ENCODE peak calls at places on chromosome 20, in six cellular contexts. B, C, S, F, N and V are unnamed samples.

GRCh38 chr20:32557284-32557683 is 27.8 kb downstream of the NOL4L start:
- DNase-seq in S (no peak), C (no peak), B (no peak), F (no peak), N (no peak), V (no peak)

GRCh38 chr20:4856022-4856755 is 134.5 kb downstream of the PRND start:
- DNase-seq in S (no peak), B (no peak), N (no peak), F (no peak), C (no peak), V (no peak)

GRCh38 chr20:49561256-49561655 is 6.7 kb downstream of the PTGIS start:
- DNase-seq in S (no peak), F (no peak), B (no peak), N (no peak), C (peak; percentile 16), V (no peak)

GRCh38 chr20:36493801-36494114 is 47.6 kb upstream of the MYL9 start:
- DNase-seq in S (no peak), F (peak; percentile 85), C (no peak), B (peak; percentile 87), N (no peak), V (peak; percentile 87)

GRCh38 chr20:58668901-58669286 is 17.8 kb downstream of the STX16 start:
- DNase-seq in N (no peak), C (no peak), B (no peak), F (no peak), S (no peak), V (no peak)

GRCh38 chr20:49937023-49937929 is 1.1 kb downstream of the RNF114 start:
- DNase-seq in B (no peak), C (no peak), N (no peak), F (peak; percentile 83), S (no peak), V (no peak)

GRCh38 chr20:21182832-21183563 is 57.1 kb downstream of the KIZ start:
- DNase-seq in B (peak; percentile 88), F (peak; percentile 72), N (no peak), S (no peak), C (no peak), V (peak; percentile 78)

GRCh38 chr20:19254086-19254821 is 41.8 kb downstream of the SLC24A3 start:
- DNase-seq in C (no peak), F (no peak), S (no peak), N (no peak), B (no peak), V (no peak)

GRCh38 chr20:46814366-46815232 is 80.0 kb upstream of the EYA2 start:
- DNase-seq in S (peak; percentile 4), B (peak; percentile 22), F (peak; percentile 89), N (no peak), C (no peak), V (peak; percentile 84)

GRCh38 chr20:10611357-10611756 is 62.4 kb downstream of the JAG1 start:
- DNase-seq in F (peak; percentile 28), S (peak; percentile 65), N (no peak), C (no peak), B (peak; percentile 50), V (no peak)

GRCh38 chr20:63009988-63010769 is 3.4 kb upstream of the BHLHE23 start:
- DNase-seq in F (peak; percentile 46), N (no peak), S (peak; percentile 32), B (no peak), C (no peak), V (no peak)

GRCh38 chr20:13397300-13397724 is 176.2 kb downstream of the ISM1 start:
- DNase-seq in N (no peak), S (no peak), C (no peak), F (no peak), B (no peak), V (no peak)

GRCh38 chr20:29301624-29302259 is 1955.7 kb upstream of the DEFB115 start:
- DNase-seq in N (no peak), S (no peak), C (no peak), F (no peak), B (no peak), V (no peak)

GRCh38 chr20:17743677-17744076 is 43.9 kb downstream of the BANF2 start:
- DNase-seq in S (no peak), B (no peak), N (no peak), F (no peak), C (no peak), V (no peak)

GRCh38 chr20:46022411-46023147 is 6.4 kb upstream of the SLC12A5 start:
- DNase-seq in S (peak; percentile 39), N (peak; percentile 42), F (peak; percentile 51), B (no peak), C (peak; percentile 75), V (no peak)

GRCh38 chr20:57468523-57469417 is 56.2 kb downstream of the CTCFL start:
- DNase-seq in C (no peak), N (no peak), S (no peak), B (no peak), F (peak; percentile 29), V (no peak)

GRCh38 chr20:19734811-19735210 is 23.2 kb upstream of the RIN2 start:
- DNase-seq in S (no peak), F (no peak), C (no peak), B (no peak), N (no peak), V (no peak)

GRCh38 chr20:15100506-15101160 is 763.2 kb upstream of the FLRT3 start:
- DNase-seq in B (no peak), C (no peak), F (peak; percentile 63), N (no peak), S (no peak), V (no peak)

GRCh38 chr20:31440012-31440659 is at the start of gene DEFB123:
- DNase-seq in N (no peak), F (no peak), C (no peak), B (no peak), S (no peak), V (no peak)

GRCh38 chr20:62374431-62375152 is 7.5 kb upstream of the LAMA5 start:
- DNase-seq in F (no peak), N (no peak), B (peak; percentile 38), S (no peak), C (no peak), V (no peak)

GRCh38 chr20:5040345-5040744 is 39.0 kb upstream of the SLC23A2 start:
- DNase-seq in C (no peak), B (no peak), N (no peak), S (no peak), F (no peak), V (no peak)

GRCh38 chr20:62219992-62220665 is at the start of gene HRH3:
- DNase-seq in B (no peak), F (peak; percentile 30), C (peak; percentile 83), S (peak; percentile 53), N (no peak), V (no peak)

GRCh38 chr20:2805682-2806350 is 5.4 kb upstream of the CPXM1 start:
- DNase-seq in C (no peak), B (no peak), F (peak; percentile 21), N (no peak), S (no peak), V (no peak)

GRCh38 chr20:1327241-1327653 is 1.7 kb downstream of the SDCBP2 start:
- DNase-seq in C (peak; percentile 29), B (peak; percentile 71), F (peak; percentile 80), S (peak; percentile 37), N (no peak), V (peak; percentile 75)

GRCh38 chr20:43650997-43651525 is 15.9 kb upstream of the MYBL2 start:
- DNase-seq in F (no peak), S (no peak), B (no peak), C (no peak), N (no peak), V (no peak)